ENCODE peak calls at places on chromosomes 3 and 15, in four cellular contexts. Q is body of pancreas, C is HepG2, R is A549. T is an unnamed sample.
A peak's percentile ranks its signal among the peaks of the same experiment; 100 is the strongest.

GRCh38 chr3:159672728-159673471 is 315.7 kb upstream of the IL12A start:
- ATAC-seq in Q (no peak), C (peak; percentile 77), R (peak; percentile 82), T (no peak)

GRCh38 chr15:68775671-68776476 is 44.8 kb downstream of the ANP32A start:
- ATAC-seq in Q (peak; percentile 69), C (peak; percentile 41), R (peak; percentile 31), T (peak; percentile 88)

GRCh38 chr3:78887608-78888011 is 880.2 kb downstream of the ROBO1 start:
- ATAC-seq in Q (no peak), C (no peak), R (peak; percentile 21), T (no peak)

GRCh38 chr15:68408971-68409370 is 23.0 kb downstream of the ITGA11 start:
- ATAC-seq in Q (no peak), C (no peak), R (no peak), T (no peak)

GRCh38 chr15:36612063-36612788 is 32.8 kb downstream of the CDIN1 start:
- ATAC-seq in Q (no peak), C (no peak), R (peak; percentile 33), T (no peak)

GRCh38 chr3:144677118-144677517 is 705.5 kb downstream of the DIPK2A start:
- ATAC-seq in Q (no peak), C (no peak), R (no peak), T (no peak)

GRCh38 chr3:152505926-152506325 is 237.2 kb downstream of the MBNL1 start:
- ATAC-seq in Q (no peak), C (no peak), R (no peak), T (no peak)

GRCh38 chr15:63327648-63328421 is 50.4 kb downstream of the APH1B start:
- ATAC-seq in Q (no peak), C (no peak), R (no peak), T (no peak)

GRCh38 chr15:49255966-49256759 is 86.1 kb downstream of the GALK2 start:
- ATAC-seq in Q (no peak), C (no peak), R (no peak), T (no peak)

GRCh38 chr3:51947215-51947900 is 5.2 kb downstream of the PARP3 start:
- ATAC-seq in Q (no peak), C (no peak), R (no peak), T (no peak)

GRCh38 chr3:171940250-171940649 is 97.1 kb downstream of the TMEM212 start:
- ATAC-seq in Q (no peak), C (no peak), R (no peak), T (no peak)

GRCh38 chr3:148998715-148999413 is 7.5 kb downstream of the GYG1 start:
- ATAC-seq in Q (no peak), C (no peak), R (no peak), T (no peak)

GRCh38 chr3:131881777-131882176 is 153.0 kb downstream of the CPNE4 start:
- ATAC-seq in Q (no peak), C (no peak), R (no peak), T (no peak)

GRCh38 chr15:74789171-74789627 is 7.3 kb downstream of the CSK start:
- ATAC-seq in Q (no peak), C (no peak), R (no peak), T (no peak)

GRCh38 chr3:194851254-194851653 is 165.6 kb downstream of the FAM43A start:
- ATAC-seq in Q (no peak), C (no peak), R (no peak), T (no peak)

GRCh38 chr3:62369476-62369743 is 3.9 kb downstream of the FEZF2 start:
- ATAC-seq in Q (no peak), C (no peak), R (no peak), T (no peak)

GRCh38 chr3:72523409-72524172 is 324.7 kb downstream of the SHQ1 start:
- ATAC-seq in Q (no peak), C (peak; percentile 34), R (no peak), T (no peak)

GRCh38 chr15:85457392-85457968 is 77.1 kb downstream of the AKAP13 start:
- ATAC-seq in Q (no peak), C (no peak), R (peak; percentile 40), T (peak; percentile 55)

GRCh38 chr3:132464066-132464465 is 46.8 kb downstream of the DNAJC13 start:
- ATAC-seq in Q (no peak), C (no peak), R (no peak), T (no peak)

GRCh38 chr3:8658326-8659212 is 14.0 kb upstream of the SSUH2 start:
- ATAC-seq in Q (peak; percentile 83), C (peak; percentile 67), R (peak; percentile 82), T (peak; percentile 66)

GRCh38 chr3:74651885-74652284 is 37.4 kb upstream of the CNTN3 start:
- ATAC-seq in Q (peak; percentile 48), C (no peak), R (no peak), T (no peak)

GRCh38 chr3:136626448-136626847 is 125.7 kb downstream of the STAG1 start:
- ATAC-seq in Q (no peak), C (no peak), R (no peak), T (no peak)

GRCh38 chr3:127851899-127852298 is 29.6 kb upstream of the MGLL start:
- ATAC-seq in Q (no peak), C (no peak), R (no peak), T (no peak)

GRCh38 chr3:141056716-141057115 is 5.6 kb downstream of the SPSB4 start:
- ATAC-seq in Q (no peak), C (no peak), R (no peak), T (no peak)

GRCh38 chr3:129530331-129530761 is 1.9 kb downstream of the RHO start:
- ATAC-seq in Q (peak; percentile 28), C (no peak), R (peak; percentile 26), T (no peak)

GRCh38 chr15:29962404-29962803 is 120.4 kb upstream of the GOLGA8J start:
- ATAC-seq in Q (no peak), C (no peak), R (no peak), T (no peak)

GRCh38 chr3:143302638-143303171 is 183.1 kb downstream of the CHST2 start:
- ATAC-seq in Q (peak; percentile 47), C (no peak), R (peak; percentile 55), T (peak; percentile 39)

GRCh38 chr3:121488628-121489027 is 57.2 kb downstream of the POLQ start:
- ATAC-seq in Q (no peak), C (no peak), R (peak; percentile 42), T (no peak)

GRCh38 chr3:9779721-9780450 is 10.1 kb upstream of the CAMK1 start:
- ATAC-seq in Q (no peak), C (no peak), R (no peak), T (peak; percentile 30)

GRCh38 chr3:160886421-160886820 is 130.4 kb downstream of the PPM1L start:
- ATAC-seq in Q (no peak), C (no peak), R (no peak), T (no peak)

GRCh38 chr3:24005669-24006068 is 60.6 kb downstream of the NR1D2 start:
- ATAC-seq in Q (no peak), C (no peak), R (no peak), T (no peak)

GRCh38 chr15:44426975-44427755 is at the start of gene CTDSPL2:
- ATAC-seq in Q (peak; percentile 96), C (peak; percentile 97), R (peak; percentile 98), T (peak; percentile 98)
- TF ChIP-seq POLR2A in Q (peak; percentile 77), C (peak; percentile 94), R (peak; percentile 63), T (peak; percentile 42)

GRCh38 chr3:32216172-32216783 is 22.2 kb upstream of the CMTM8 start:
- ATAC-seq in Q (peak; percentile 74), C (peak; percentile 99), R (peak; percentile 89), T (no peak)

GRCh38 chr3:32219537-32219936 is 18.9 kb upstream of the CMTM8 start:
- ATAC-seq in Q (no peak), C (no peak), R (no peak), T (no peak)

GRCh38 chr3:32217339-32217738 is 21.1 kb upstream of the CMTM8 start:
- ATAC-seq in Q (peak; percentile 32), C (no peak), R (no peak), T (no peak)

GRCh38 chr3:32220006-32220405 is 18.5 kb upstream of the CMTM8 start:
- ATAC-seq in Q (no peak), C (no peak), R (no peak), T (no peak)

DNA sequence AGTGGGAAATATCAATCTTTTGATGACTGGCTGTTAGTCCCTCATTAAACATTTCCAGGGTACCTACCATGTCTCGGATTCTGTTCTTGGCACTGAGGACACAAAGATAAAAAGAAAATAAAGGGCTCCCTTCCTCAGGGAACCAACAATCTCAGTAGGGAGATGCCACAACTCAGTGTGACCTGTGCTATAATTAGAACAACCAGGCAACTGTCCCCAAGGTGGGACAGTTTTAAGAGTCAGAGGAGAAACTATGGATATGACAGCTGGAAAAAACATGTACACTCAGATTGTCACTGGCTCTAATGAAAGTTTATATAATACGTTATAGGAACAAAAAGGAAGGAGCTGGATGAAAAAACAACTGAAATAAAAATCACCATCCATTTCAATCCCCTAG is 23.3 kb upstream of the CMTM8 start:
- ATAC-seq in Q (no peak), C (no peak), R (no peak), T (no peak)
- TF ChIP-seq POLR2A in Q (no peak), C (no peak), R (no peak), T (no peak)

GRCh38 chr15:72118400-72118978 is at the start of gene SENP8:
- ATAC-seq in Q (peak; percentile 57), C (peak; percentile 63), R (peak; percentile 67), T (peak; percentile 67)
- TF ChIP-seq POLR2A in Q (peak; percentile 48), C (peak; percentile 91), R (peak; percentile 95), T (no peak)

GRCh38 chr3:119560160-119560559 is 746 bp upstream of the CD80 start:
- ATAC-seq in Q (no peak), C (no peak), R (peak; percentile 15), T (no peak)
- TF ChIP-seq POLR2A in Q (no peak), C (no peak), R (no peak), T (no peak)

DNA sequence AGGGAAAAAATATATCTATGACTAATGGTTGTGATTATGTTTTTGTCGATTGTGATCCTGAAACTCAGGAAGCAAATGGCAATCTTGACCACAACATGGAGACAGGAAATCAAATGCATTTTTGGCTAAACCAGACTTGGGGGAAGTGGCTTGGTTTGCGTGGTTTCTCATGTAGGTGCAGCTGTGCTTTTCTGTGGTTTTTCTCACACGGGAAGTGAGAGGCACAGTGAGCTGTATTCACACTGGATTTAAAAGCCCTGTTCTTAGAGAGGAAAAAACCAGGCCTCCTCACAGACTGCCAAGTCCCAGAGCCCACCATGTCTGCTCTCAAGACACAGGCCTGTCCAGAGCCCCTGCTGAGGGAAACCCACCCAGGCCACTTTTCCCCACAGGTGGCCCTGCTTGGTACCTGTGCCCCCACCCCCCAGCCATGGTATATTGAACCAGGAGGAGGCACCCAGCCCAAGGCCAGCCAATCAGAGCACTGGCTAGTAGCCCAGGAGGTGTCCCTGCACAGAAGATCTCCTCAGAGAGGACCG is 46.2 kb downstream of the BTD start:
- ATAC-seq in Q (peak; percentile 90), C (no peak), R (no peak), T (no peak)
- TF ChIP-seq POLR2A in Q (peak; percentile 34), C (no peak), R (no peak), T (no peak)

DNA sequence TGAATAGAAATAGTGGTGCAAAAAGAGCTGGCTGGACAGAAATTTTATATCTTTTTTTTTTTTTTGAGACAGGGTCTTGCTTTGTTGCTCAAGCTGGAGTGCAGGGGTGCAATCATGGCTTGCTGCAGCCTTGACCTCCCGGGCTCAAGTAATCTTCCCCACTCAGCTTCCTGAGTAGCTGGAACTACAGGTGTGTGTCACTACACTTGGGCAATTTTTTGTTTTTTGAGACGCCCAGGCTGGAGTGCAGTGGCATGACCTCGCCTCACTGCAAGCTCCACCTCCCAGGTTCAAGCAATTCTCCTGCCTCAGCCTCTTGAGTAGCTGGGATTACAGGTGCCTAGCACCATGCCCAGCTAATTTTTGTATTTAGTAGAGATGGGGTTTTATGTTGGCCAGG is 22.4 kb downstream of the CHRNA3 start:
- ATAC-seq in Q (no peak), C (no peak), R (no peak), T (no peak)
- TF ChIP-seq POLR2A in Q (no peak), C (no peak), R (no peak), T (no peak)